ENCODE peak calls at places on chromosomes 4 and X, in five cellular contexts. One of them, this sample, is unnamed.

GRCh38 chr4:135533053-135533452 is 1331.5 kb upstream of the PABPC4L start:
- DNase-seq in psoas muscle: no peak
- DNase-seq in endothelial cell: no peak
- DNase-seq in foreskin keratinocyte: no peak
- DNase-seq in neural crest cell: no peak
- DNase-seq in this sample: no peak

GRCh38 chrX:144275403-144275802 is 391.5 kb downstream of the UBE2NL start:
- DNase-seq in psoas muscle: no peak
- DNase-seq in endothelial cell: no peak
- DNase-seq in foreskin keratinocyte: no peak
- DNase-seq in neural crest cell: no peak
- DNase-seq in this sample: no peak

GRCh38 chr4:13108096-13108495 is 376.0 kb downstream of the RAB28 start:
- DNase-seq in psoas muscle: no peak
- DNase-seq in endothelial cell: no peak
- DNase-seq in foreskin keratinocyte: no peak
- DNase-seq in neural crest cell: no peak
- DNase-seq in this sample: no peak

GRCh38 chr4:162265802-162266201 is 102.0 kb upstream of the FSTL5 start:
- DNase-seq in psoas muscle: no peak
- DNase-seq in endothelial cell: no peak
- DNase-seq in foreskin keratinocyte: no peak
- DNase-seq in neural crest cell: no peak
- DNase-seq in this sample: no peak

GRCh38 chr4:83149885-83150562 is 35.5 kb upstream of the PLAC8 start:
- DNase-seq in psoas muscle: no peak
- DNase-seq in endothelial cell: no peak
- DNase-seq in foreskin keratinocyte: no peak
- DNase-seq in neural crest cell: no peak
- DNase-seq in this sample: no peak

GRCh38 chr4:134201216-134202098 is at the start of gene PABPC4L:
- DNase-seq in psoas muscle: peak
- DNase-seq in endothelial cell: peak
- DNase-seq in foreskin keratinocyte: peak
- DNase-seq in neural crest cell: peak
- DNase-seq in this sample: no peak

GRCh38 chrX:72247206-72247944 is 8.5 kb upstream of the ERCC6L start:
- DNase-seq in psoas muscle: no peak
- DNase-seq in endothelial cell: no peak
- DNase-seq in foreskin keratinocyte: no peak
- DNase-seq in neural crest cell: no peak
- DNase-seq in this sample: no peak

GRCh38 chr4:140089216-140089615 is 64.8 kb downstream of the MAML3 start:
- DNase-seq in psoas muscle: no peak
- DNase-seq in endothelial cell: no peak
- DNase-seq in foreskin keratinocyte: peak
- DNase-seq in neural crest cell: no peak
- DNase-seq in this sample: no peak

GRCh38 chr4:105661028-105661427 is 47.5 kb downstream of the INTS12 start:
- DNase-seq in psoas muscle: no peak
- DNase-seq in endothelial cell: no peak
- DNase-seq in foreskin keratinocyte: no peak
- DNase-seq in neural crest cell: no peak
- DNase-seq in this sample: no peak

GRCh38 chr4:188993871-188994270 is 854.6 kb downstream of the TRIML1 start:
- DNase-seq in psoas muscle: no peak
- DNase-seq in endothelial cell: no peak
- DNase-seq in foreskin keratinocyte: no peak
- DNase-seq in neural crest cell: no peak
- DNase-seq in this sample: no peak

GRCh38 chrX:50206753-50207152 is 2.2 kb downstream of the CCNB3 start:
- DNase-seq in psoas muscle: no peak
- DNase-seq in endothelial cell: no peak
- DNase-seq in foreskin keratinocyte: no peak
- DNase-seq in neural crest cell: no peak
- DNase-seq in this sample: no peak

DNA sequence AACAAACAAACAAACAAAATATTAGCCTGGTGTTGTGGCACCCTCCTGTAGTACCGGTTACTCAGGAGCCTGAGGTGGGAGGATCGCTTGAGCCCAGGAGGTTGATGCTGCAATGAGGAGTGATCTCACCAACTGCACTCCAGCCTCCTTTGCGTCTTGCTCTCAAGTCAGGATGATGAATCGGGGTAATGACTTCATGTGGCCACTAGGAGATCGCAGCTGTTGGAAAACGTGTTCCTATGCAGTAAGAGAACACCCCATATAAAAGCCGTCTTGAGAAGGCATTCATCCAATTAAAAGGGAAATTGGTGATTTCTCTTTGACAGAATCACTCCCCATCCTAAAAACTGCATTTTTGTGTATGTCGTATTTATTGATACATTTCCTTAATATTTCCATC is 6.9 kb downstream of the CCNB3 start:
- DNase-seq in psoas muscle: no peak
- DNase-seq in endothelial cell: peak
- DNase-seq in foreskin keratinocyte: no peak
- DNase-seq in neural crest cell: no peak
- DNase-seq in this sample: no peak
- TF ChIP-seq CTCF in psoas muscle: peak
- TF ChIP-seq CTCF in endothelial cell: peak
- TF ChIP-seq CTCF in foreskin keratinocyte: peak
- TF ChIP-seq CTCF in neural crest cell: peak
- TF ChIP-seq CTCF in this sample: no peak

DNA sequence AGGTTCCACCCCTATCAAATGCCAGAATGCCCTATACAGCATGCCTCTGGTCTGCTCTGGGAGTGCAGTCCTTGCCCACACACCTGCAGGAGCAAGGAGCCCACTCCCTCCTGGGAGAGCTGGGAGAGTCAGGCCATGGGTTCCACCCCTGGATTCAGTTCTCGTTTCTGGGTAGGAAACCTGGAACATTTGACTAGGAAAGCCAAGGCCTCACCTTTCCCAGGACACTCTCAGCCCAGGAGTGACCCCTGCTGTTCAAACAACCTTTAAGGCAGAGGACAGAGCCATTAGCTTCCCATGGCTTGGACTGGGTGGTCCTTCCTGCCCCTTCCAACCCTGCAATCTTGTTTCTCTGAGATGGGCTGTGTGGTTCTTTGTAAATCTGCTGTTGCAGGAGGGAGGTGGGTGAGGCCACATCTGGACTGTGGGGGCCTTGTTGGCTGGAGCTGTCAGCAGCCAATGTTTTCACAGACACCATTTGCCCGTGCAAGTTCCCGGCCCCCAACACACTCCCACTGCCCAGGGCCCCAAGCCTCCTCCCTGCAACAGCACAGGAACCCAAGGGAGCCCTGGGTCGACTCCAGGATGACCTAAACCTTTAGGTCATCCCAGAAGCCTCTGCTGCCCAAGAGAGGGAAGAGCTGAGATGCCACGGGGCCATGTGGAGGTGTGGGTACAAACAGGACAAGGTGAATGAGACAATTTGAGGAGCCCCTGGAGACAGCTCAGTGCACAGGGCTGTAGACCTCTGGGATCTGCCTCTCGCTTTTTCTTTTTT is 104.4 kb downstream of the PJA1 start:
- DNase-seq in psoas muscle: no peak
- DNase-seq in endothelial cell: peak
- DNase-seq in foreskin keratinocyte: peak
- DNase-seq in neural crest cell: peak
- DNase-seq in this sample: no peak
- TF ChIP-seq CTCF in psoas muscle: peak
- TF ChIP-seq CTCF in endothelial cell: no peak
- TF ChIP-seq CTCF in foreskin keratinocyte: peak
- TF ChIP-seq CTCF in neural crest cell: peak
- TF ChIP-seq CTCF in this sample: no peak

GRCh38 chr4:69054578-69055200 is 41.6 kb upstream of the UGT2B7 start:
- DNase-seq in psoas muscle: no peak
- DNase-seq in endothelial cell: no peak
- DNase-seq in foreskin keratinocyte: peak
- DNase-seq in neural crest cell: no peak
- DNase-seq in this sample: no peak
- TF ChIP-seq CTCF in psoas muscle: no peak
- TF ChIP-seq CTCF in endothelial cell: no peak
- TF ChIP-seq CTCF in foreskin keratinocyte: no peak
- TF ChIP-seq CTCF in neural crest cell: no peak
- TF ChIP-seq CTCF in this sample: no peak

DNA sequence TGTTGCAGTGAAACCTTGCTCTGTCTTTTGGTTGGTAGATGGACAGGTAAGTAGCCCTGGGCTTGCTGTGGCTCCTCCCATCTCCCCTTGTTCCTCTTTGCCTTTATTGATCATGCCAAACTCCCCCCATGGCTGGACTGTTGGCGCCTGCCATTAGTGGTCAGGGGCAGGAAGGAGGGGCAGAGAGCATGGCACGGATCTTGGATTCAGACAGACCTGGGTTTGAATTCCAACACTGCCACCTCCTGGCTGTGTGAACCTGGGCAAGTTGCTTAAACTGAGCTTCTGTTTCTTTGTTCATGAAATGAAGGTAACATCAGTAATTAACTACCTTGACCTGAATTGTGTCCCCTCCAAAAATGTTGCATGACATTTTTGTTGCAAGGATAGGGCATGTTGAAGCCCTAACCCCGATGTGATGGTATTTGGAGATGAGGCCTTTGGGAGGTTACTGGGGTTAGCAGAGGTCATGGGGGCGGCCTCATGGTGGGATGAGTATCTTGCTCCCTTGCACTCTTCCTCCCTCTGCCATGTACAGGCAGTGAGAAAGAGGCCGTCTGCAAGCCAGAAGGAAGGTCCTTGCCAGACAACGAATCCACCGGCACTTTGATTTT is 6.0 kb downstream of the SLC2A9 start:
- DNase-seq in psoas muscle: no peak
- DNase-seq in endothelial cell: peak
- DNase-seq in foreskin keratinocyte: peak
- DNase-seq in neural crest cell: peak
- DNase-seq in this sample: no peak
- TF ChIP-seq CTCF in psoas muscle: peak
- TF ChIP-seq CTCF in endothelial cell: peak
- TF ChIP-seq CTCF in foreskin keratinocyte: peak
- TF ChIP-seq CTCF in neural crest cell: peak
- TF ChIP-seq CTCF in this sample: peak

This sample was measured in GM13976.